ENCODE peak calls at places on chromosome 7, in seven cellular contexts. One of them, this sample, is unnamed. For H3K27me3, the result is how much of the 10 kb centered on the place peaks cover.

GRCh38 chr7:958221-959200 is 4.0 kb upstream of the ADAP1 start:
- DNase-seq in pancreas: no peak
- DNase-seq in CD4-positive, CD25-positive, alpha-beta regulatory T cell: no peak
- DNase-seq in H9: no peak
- DNase-seq in Caco-2: no peak
- DNase-seq in adipocyte: no peak
- DNase-seq in fibroblast of lung: no peak
- DNase-seq in this sample: no peak

GRCh38 chr7:116305485-116306408 is 95.4 kb downstream of the TES start:
- DNase-seq in pancreas: peak
- DNase-seq in CD4-positive, CD25-positive, alpha-beta regulatory T cell: no peak
- DNase-seq in H9: no peak
- DNase-seq in Caco-2: no peak
- DNase-seq in adipocyte: no peak
- DNase-seq in fibroblast of lung: no peak
- DNase-seq in this sample: no peak

GRCh38 chr7:6164491-6164890 is 107.9 kb downstream of the CYTH3 start:
- DNase-seq in pancreas: no peak
- DNase-seq in CD4-positive, CD25-positive, alpha-beta regulatory T cell: no peak
- DNase-seq in H9: peak
- DNase-seq in Caco-2: no peak
- DNase-seq in adipocyte: no peak
- DNase-seq in fibroblast of lung: no peak
- DNase-seq in this sample: no peak

GRCh38 chr7:138097064-138097741 is 20.9 kb downstream of the AKR1D1 start:
- DNase-seq in pancreas: peak
- DNase-seq in CD4-positive, CD25-positive, alpha-beta regulatory T cell: no peak
- DNase-seq in H9: no peak
- DNase-seq in Caco-2: peak
- DNase-seq in adipocyte: peak
- DNase-seq in fibroblast of lung: peak
- DNase-seq in this sample: no peak

GRCh38 chr7:40947546-40947945 is 755.3 kb downstream of the INHBA start:
- DNase-seq in pancreas: no peak
- DNase-seq in CD4-positive, CD25-positive, alpha-beta regulatory T cell: no peak
- DNase-seq in H9: no peak
- DNase-seq in Caco-2: no peak
- DNase-seq in adipocyte: no peak
- DNase-seq in fibroblast of lung: no peak
- DNase-seq in this sample: no peak

GRCh38 chr7:51374936-51375335 is 58.3 kb upstream of the COBL start:
- DNase-seq in pancreas: no peak
- DNase-seq in CD4-positive, CD25-positive, alpha-beta regulatory T cell: no peak
- DNase-seq in H9: no peak
- DNase-seq in Caco-2: no peak
- DNase-seq in adipocyte: no peak
- DNase-seq in fibroblast of lung: peak
- DNase-seq in this sample: no peak

GRCh38 chr7:50068850-50069551 is 24.0 kb downstream of the ZPBP start:
- DNase-seq in pancreas: peak
- DNase-seq in CD4-positive, CD25-positive, alpha-beta regulatory T cell: no peak
- DNase-seq in H9: peak
- DNase-seq in Caco-2: peak
- DNase-seq in adipocyte: peak
- DNase-seq in fibroblast of lung: peak
- DNase-seq in this sample: no peak

GRCh38 chr7:132182992-132183391 is 393.3 kb downstream of the PLXNA4 start:
- DNase-seq in pancreas: no peak
- DNase-seq in CD4-positive, CD25-positive, alpha-beta regulatory T cell: no peak
- DNase-seq in H9: no peak
- DNase-seq in Caco-2: no peak
- DNase-seq in adipocyte: no peak
- DNase-seq in fibroblast of lung: no peak
- DNase-seq in this sample: no peak

GRCh38 chr7:51160411-51160810 is 156.2 kb downstream of the COBL start:
- DNase-seq in pancreas: no peak
- DNase-seq in CD4-positive, CD25-positive, alpha-beta regulatory T cell: no peak
- DNase-seq in H9: no peak
- DNase-seq in Caco-2: no peak
- DNase-seq in adipocyte: no peak
- DNase-seq in fibroblast of lung: no peak
- DNase-seq in this sample: no peak

GRCh38 chr7:72445580-72445979 is 33.4 kb upstream of the CALN1 start:
- DNase-seq in pancreas: no peak
- DNase-seq in CD4-positive, CD25-positive, alpha-beta regulatory T cell: no peak
- DNase-seq in H9: no peak
- DNase-seq in Caco-2: no peak
- DNase-seq in adipocyte: no peak
- DNase-seq in fibroblast of lung: no peak
- DNase-seq in this sample: no peak

GRCh38 chr7:40502359-40502758 is 367.6 kb downstream of the SUGCT start:
- DNase-seq in pancreas: no peak
- DNase-seq in CD4-positive, CD25-positive, alpha-beta regulatory T cell: no peak
- DNase-seq in H9: no peak
- DNase-seq in Caco-2: no peak
- DNase-seq in adipocyte: no peak
- DNase-seq in fibroblast of lung: no peak
- DNase-seq in this sample: no peak

GRCh38 chr7:30422922-30423321 is 55.7 kb downstream of the NOD1 start:
- DNase-seq in pancreas: no peak
- DNase-seq in CD4-positive, CD25-positive, alpha-beta regulatory T cell: no peak
- DNase-seq in H9: no peak
- DNase-seq in Caco-2: no peak
- DNase-seq in adipocyte: no peak
- DNase-seq in fibroblast of lung: peak
- DNase-seq in this sample: no peak

GRCh38 chr7:80218723-80219122 is 84.1 kb downstream of the GNAI1 start:
- DNase-seq in pancreas: no peak
- DNase-seq in CD4-positive, CD25-positive, alpha-beta regulatory T cell: no peak
- DNase-seq in H9: no peak
- DNase-seq in Caco-2: no peak
- DNase-seq in adipocyte: peak
- DNase-seq in fibroblast of lung: peak
- DNase-seq in this sample: no peak

GRCh38 chr7:25849361-25850184 is 302.4 kb upstream of the NFE2L3 start:
- DNase-seq in pancreas: no peak
- DNase-seq in CD4-positive, CD25-positive, alpha-beta regulatory T cell: no peak
- DNase-seq in H9: no peak
- DNase-seq in Caco-2: no peak
- DNase-seq in adipocyte: peak
- DNase-seq in fibroblast of lung: peak
- DNase-seq in this sample: peak

GRCh38 chr7:131722371-131722770 is 165.9 kb upstream of the PODXL start:
- DNase-seq in pancreas: no peak
- DNase-seq in CD4-positive, CD25-positive, alpha-beta regulatory T cell: no peak
- DNase-seq in H9: no peak
- DNase-seq in Caco-2: no peak
- DNase-seq in adipocyte: no peak
- DNase-seq in fibroblast of lung: no peak
- DNase-seq in this sample: no peak

GRCh38 chr7:158357106-158357897 is 230.3 kb downstream of the PTPRN2 start:
- DNase-seq in pancreas: no peak
- DNase-seq in CD4-positive, CD25-positive, alpha-beta regulatory T cell: no peak
- DNase-seq in H9: no peak
- DNase-seq in Caco-2: no peak
- DNase-seq in adipocyte: no peak
- DNase-seq in fibroblast of lung: no peak
- DNase-seq in this sample: no peak

GRCh38 chr7:158824028-158824427 is 5.3 kb downstream of the ESYT2 start:
- DNase-seq in pancreas: no peak
- DNase-seq in CD4-positive, CD25-positive, alpha-beta regulatory T cell: peak
- DNase-seq in H9: no peak
- DNase-seq in Caco-2: no peak
- DNase-seq in adipocyte: no peak
- DNase-seq in fibroblast of lung: peak
- DNase-seq in this sample: no peak

GRCh38 chr7:34748244-34749039 is 90.4 kb downstream of the NPSR1 start:
- DNase-seq in pancreas: peak
- DNase-seq in CD4-positive, CD25-positive, alpha-beta regulatory T cell: no peak
- DNase-seq in H9: peak
- DNase-seq in Caco-2: no peak
- DNase-seq in adipocyte: peak
- DNase-seq in fibroblast of lung: peak
- DNase-seq in this sample: peak

GRCh38 chr7:27129729-27130539 is 623 bp downstream of the HOXA4 start:
- DNase-seq in pancreas: no peak
- DNase-seq in CD4-positive, CD25-positive, alpha-beta regulatory T cell: no peak
- DNase-seq in H9: no peak
- DNase-seq in Caco-2: no peak
- DNase-seq in adipocyte: no peak
- DNase-seq in fibroblast of lung: peak
- DNase-seq in this sample: no peak

GRCh38 chr7:102432476-102433318 is 678 bp upstream of the ORAI2 start:
- DNase-seq in pancreas: no peak
- DNase-seq in CD4-positive, CD25-positive, alpha-beta regulatory T cell: no peak
- DNase-seq in H9: peak
- DNase-seq in Caco-2: no peak
- DNase-seq in adipocyte: peak
- DNase-seq in fibroblast of lung: no peak
- DNase-seq in this sample: no peak

GRCh38 chr7:29950480-29950879 is 39.1 kb downstream of the SCRN1 start:
- DNase-seq in pancreas: no peak
- DNase-seq in CD4-positive, CD25-positive, alpha-beta regulatory T cell: no peak
- DNase-seq in H9: no peak
- DNase-seq in Caco-2: no peak
- DNase-seq in adipocyte: no peak
- DNase-seq in fibroblast of lung: no peak
- DNase-seq in this sample: no peak

GRCh38 chr7:47226688-47227087 is 355.2 kb downstream of the TNS3 start:
- DNase-seq in pancreas: no peak
- DNase-seq in CD4-positive, CD25-positive, alpha-beta regulatory T cell: no peak
- DNase-seq in H9: no peak
- DNase-seq in Caco-2: no peak
- DNase-seq in adipocyte: no peak
- DNase-seq in fibroblast of lung: no peak
- DNase-seq in this sample: no peak

GRCh38 chr7:48868916-48869315 is 55.4 kb upstream of the CDC14C start:
- DNase-seq in pancreas: no peak
- DNase-seq in CD4-positive, CD25-positive, alpha-beta regulatory T cell: no peak
- DNase-seq in H9: no peak
- DNase-seq in Caco-2: no peak
- DNase-seq in adipocyte: no peak
- DNase-seq in fibroblast of lung: no peak
- DNase-seq in this sample: no peak

GRCh38 chr7:80127412-80128150 is 7.0 kb upstream of the GNAI1 start:
- DNase-seq in pancreas: no peak
- DNase-seq in CD4-positive, CD25-positive, alpha-beta regulatory T cell: no peak
- DNase-seq in H9: peak
- DNase-seq in Caco-2: no peak
- DNase-seq in adipocyte: no peak
- DNase-seq in fibroblast of lung: no peak
- DNase-seq in this sample: no peak

DNA sequence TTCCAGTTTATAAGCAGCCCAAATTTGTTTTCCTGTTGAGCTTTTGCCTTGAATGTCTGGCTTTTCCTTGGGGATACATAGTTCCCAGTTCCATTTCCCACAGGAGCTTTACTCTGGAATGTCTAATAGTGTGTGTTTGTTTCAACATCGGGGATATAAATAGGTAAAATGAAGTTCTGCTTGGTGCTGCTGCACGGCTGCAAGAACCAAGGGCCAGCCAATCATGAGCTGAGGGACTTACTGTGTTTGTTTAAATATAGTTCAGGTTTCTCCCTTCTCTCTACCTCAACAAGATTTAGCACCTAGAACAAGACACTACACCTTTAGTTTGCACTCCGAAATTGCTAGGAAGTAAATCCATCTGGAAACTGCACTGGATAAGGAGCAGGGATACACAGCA is 43.9 kb downstream of the GRM8 start:
- DNase-seq in pancreas: no peak
- DNase-seq in CD4-positive, CD25-positive, alpha-beta regulatory T cell: no peak
- DNase-seq in H9: no peak
- DNase-seq in Caco-2: no peak
- DNase-seq in adipocyte: no peak
- DNase-seq in fibroblast of lung: no peak
- DNase-seq in this sample: no peak
- H3K27me3 ChIP-seq in pancreas: under half
- H3K27me3 ChIP-seq in CD4-positive, CD25-positive, alpha-beta regulatory T cell: under half
- H3K27me3 ChIP-seq in H9: under half
- H3K27me3 ChIP-seq in Caco-2: under half
- H3K27me3 ChIP-seq in adipocyte: under half
- H3K27me3 ChIP-seq in fibroblast of lung: under half
- H3K27me3 ChIP-seq in this sample: under half

GRCh38 chr7:84677386-84677785 is 482.8 kb upstream of the SEMA3A start:
- DNase-seq in pancreas: no peak
- DNase-seq in CD4-positive, CD25-positive, alpha-beta regulatory T cell: no peak
- DNase-seq in H9: no peak
- DNase-seq in Caco-2: no peak
- DNase-seq in adipocyte: peak
- DNase-seq in fibroblast of lung: no peak
- DNase-seq in this sample: no peak
- H3K27me3 ChIP-seq in pancreas: under half
- H3K27me3 ChIP-seq in CD4-positive, CD25-positive, alpha-beta regulatory T cell: under half
- H3K27me3 ChIP-seq in H9: under half
- H3K27me3 ChIP-seq in Caco-2: under half
- H3K27me3 ChIP-seq in adipocyte: under half
- H3K27me3 ChIP-seq in fibroblast of lung: under half
- H3K27me3 ChIP-seq in this sample: under half

GRCh38 chr7:4835398-4836205 is 26.2 kb downstream of the PAPOLB start:
- DNase-seq in pancreas: peak
- DNase-seq in CD4-positive, CD25-positive, alpha-beta regulatory T cell: no peak
- DNase-seq in H9: no peak
- DNase-seq in Caco-2: no peak
- DNase-seq in adipocyte: no peak
- DNase-seq in fibroblast of lung: no peak
- DNase-seq in this sample: no peak
- H3K27me3 ChIP-seq in pancreas: under half
- H3K27me3 ChIP-seq in CD4-positive, CD25-positive, alpha-beta regulatory T cell: under half
- H3K27me3 ChIP-seq in H9: under half
- H3K27me3 ChIP-seq in Caco-2: under half
- H3K27me3 ChIP-seq in adipocyte: under half
- H3K27me3 ChIP-seq in fibroblast of lung: under half
- H3K27me3 ChIP-seq in this sample: under half

DNA sequence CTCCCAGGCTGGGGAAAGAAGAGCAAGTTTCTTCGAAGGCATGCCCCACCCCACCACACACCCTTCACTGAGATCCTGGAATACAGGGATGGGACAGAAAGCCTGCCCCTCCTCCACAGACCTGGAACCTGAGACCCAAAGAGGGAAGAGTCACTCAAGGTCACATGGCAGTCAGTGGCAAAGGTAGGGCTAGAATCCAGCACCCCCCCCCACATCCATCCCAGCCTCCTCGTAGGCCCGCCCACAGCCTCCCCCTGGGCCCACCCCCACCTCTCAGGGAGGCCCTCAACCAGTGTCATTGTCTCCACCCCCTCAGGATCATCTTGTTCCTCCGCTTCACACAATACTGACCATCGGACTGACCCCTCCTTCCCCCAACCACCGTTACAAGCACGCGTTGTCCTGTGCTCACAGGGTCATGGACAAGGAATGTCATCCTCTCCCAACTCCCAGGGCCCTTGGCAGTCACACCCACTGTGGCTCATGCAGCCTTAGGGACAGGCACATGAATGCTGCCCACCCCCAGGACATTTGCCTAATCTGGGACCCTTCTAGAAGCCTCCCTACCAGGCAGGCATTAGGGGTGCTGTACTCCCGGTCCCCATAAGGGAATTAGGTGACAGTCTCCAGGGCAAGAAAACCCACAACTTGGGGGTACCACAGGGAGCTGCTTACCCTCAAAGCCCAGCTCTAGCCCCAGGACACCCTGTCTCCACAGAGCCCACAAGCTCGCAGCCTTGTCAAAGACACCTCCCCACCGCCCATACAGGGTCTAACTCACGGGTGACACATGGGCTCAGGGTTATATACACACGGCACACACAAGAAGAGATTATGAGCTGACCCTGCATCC is 1.4 kb downstream of the KCNH2 start:
- DNase-seq in pancreas: no peak
- DNase-seq in CD4-positive, CD25-positive, alpha-beta regulatory T cell: no peak
- DNase-seq in H9: peak
- DNase-seq in Caco-2: no peak
- DNase-seq in adipocyte: no peak
- DNase-seq in fibroblast of lung: no peak
- DNase-seq in this sample: no peak
- H3K27me3 ChIP-seq in pancreas: under half
- H3K27me3 ChIP-seq in CD4-positive, CD25-positive, alpha-beta regulatory T cell: under half
- H3K27me3 ChIP-seq in H9: under half
- H3K27me3 ChIP-seq in Caco-2: under half
- H3K27me3 ChIP-seq in adipocyte: half or more
- H3K27me3 ChIP-seq in fibroblast of lung: half or more
- H3K27me3 ChIP-seq in this sample: under half